ENCODE peak calls at places on chromosome 19, in nine cellular contexts. One of them, this sample, is unnamed. For H3K4me1, the result is how much of the 10 kb centered on the place peaks cover.

GRCh38 chr19:44640518-44640917 is 3.2 kb upstream of the PVR start:
- DNase-seq in H1: no peak
- DNase-seq in GM23248: peak
- DNase-seq in MM.1S: no peak
- DNase-seq in neuronal stem cell: no peak
- DNase-seq in endodermal cell: no peak
- DNase-seq in neural progenitor cell: no peak
- DNase-seq in kidney: no peak
- DNase-seq in mammary epithelial cell: peak
- DNase-seq in this sample: peak

GRCh38 chr19:17579523-17580244 is 24.2 kb downstream of the COLGALT1 start:
- DNase-seq in MM.1S: no peak
- DNase-seq in H1: peak
- DNase-seq in kidney: peak
- DNase-seq in mammary epithelial cell: peak
- DNase-seq in neural progenitor cell: peak
- DNase-seq in endodermal cell: peak
- DNase-seq in neuronal stem cell: peak
- DNase-seq in GM23248: peak
- DNase-seq in this sample: peak

GRCh38 chr19:12847159-12848139 is 9.1 kb downstream of the MAST1 start:
- DNase-seq in endodermal cell: peak
- DNase-seq in neural progenitor cell: peak
- DNase-seq in MM.1S: peak
- DNase-seq in neuronal stem cell: peak
- DNase-seq in mammary epithelial cell: peak
- DNase-seq in H1: peak
- DNase-seq in kidney: peak
- DNase-seq in GM23248: peak
- DNase-seq in this sample: peak

GRCh38 chr19:52691737-52692136 is 43.1 kb downstream of the ZNF611 start:
- DNase-seq in neural progenitor cell: no peak
- DNase-seq in MM.1S: no peak
- DNase-seq in mammary epithelial cell: no peak
- DNase-seq in endodermal cell: no peak
- DNase-seq in kidney: no peak
- DNase-seq in GM23248: no peak
- DNase-seq in neuronal stem cell: no peak
- DNase-seq in H1: no peak
- DNase-seq in this sample: no peak

GRCh38 chr19:33207903-33208302 is 13.8 kb downstream of the LRP3 start:
- DNase-seq in neuronal stem cell: no peak
- DNase-seq in GM23248: no peak
- DNase-seq in endodermal cell: no peak
- DNase-seq in neural progenitor cell: no peak
- DNase-seq in H1: no peak
- DNase-seq in MM.1S: no peak
- DNase-seq in mammary epithelial cell: no peak
- DNase-seq in kidney: peak
- DNase-seq in this sample: no peak

GRCh38 chr19:51359294-51359693 is 6.9 kb downstream of the ETFB start:
- DNase-seq in H1: no peak
- DNase-seq in kidney: no peak
- DNase-seq in GM23248: peak
- DNase-seq in endodermal cell: no peak
- DNase-seq in neuronal stem cell: no peak
- DNase-seq in neural progenitor cell: no peak
- DNase-seq in mammary epithelial cell: peak
- DNase-seq in MM.1S: no peak
- DNase-seq in this sample: peak

GRCh38 chr19:35913589-35913988 is 5.5 kb upstream of the TYROBP start:
- DNase-seq in mammary epithelial cell: peak
- DNase-seq in H1: no peak
- DNase-seq in neuronal stem cell: no peak
- DNase-seq in GM23248: peak
- DNase-seq in neural progenitor cell: no peak
- DNase-seq in MM.1S: no peak
- DNase-seq in endodermal cell: no peak
- DNase-seq in kidney: no peak
- DNase-seq in this sample: no peak

GRCh38 chr19:50349277-50350057 is 16.0 kb downstream of the NAPSA start:
- DNase-seq in mammary epithelial cell: no peak
- DNase-seq in kidney: no peak
- DNase-seq in MM.1S: peak
- DNase-seq in GM23248: no peak
- DNase-seq in neuronal stem cell: no peak
- DNase-seq in endodermal cell: no peak
- DNase-seq in H1: no peak
- DNase-seq in neural progenitor cell: no peak
- DNase-seq in this sample: no peak

GRCh38 chr19:6227156-6227940 is 52.4 kb downstream of the MLLT1 start:
- DNase-seq in neuronal stem cell: no peak
- DNase-seq in endodermal cell: no peak
- DNase-seq in mammary epithelial cell: no peak
- DNase-seq in kidney: peak
- DNase-seq in MM.1S: no peak
- DNase-seq in H1: no peak
- DNase-seq in neural progenitor cell: no peak
- DNase-seq in GM23248: no peak
- DNase-seq in this sample: no peak

GRCh38 chr19:39188960-39189359 is 7.8 kb upstream of the NCCRP1 start:
- DNase-seq in H1: no peak
- DNase-seq in neuronal stem cell: no peak
- DNase-seq in endodermal cell: no peak
- DNase-seq in kidney: no peak
- DNase-seq in MM.1S: no peak
- DNase-seq in GM23248: no peak
- DNase-seq in neural progenitor cell: no peak
- DNase-seq in mammary epithelial cell: no peak
- DNase-seq in this sample: no peak
- H3K9ac ChIP-seq in H1: no peak
- H3K9ac ChIP-seq in neuronal stem cell: no peak
- H3K9ac ChIP-seq in endodermal cell: no peak
- H3K9ac ChIP-seq in kidney: no peak
- H3K9ac ChIP-seq in MM.1S: no peak
- H3K9ac ChIP-seq in GM23248: no peak
- H3K9ac ChIP-seq in neural progenitor cell: no peak
- H3K9ac ChIP-seq in mammary epithelial cell: no peak
- H3K9ac ChIP-seq in this sample: no peak

DNA sequence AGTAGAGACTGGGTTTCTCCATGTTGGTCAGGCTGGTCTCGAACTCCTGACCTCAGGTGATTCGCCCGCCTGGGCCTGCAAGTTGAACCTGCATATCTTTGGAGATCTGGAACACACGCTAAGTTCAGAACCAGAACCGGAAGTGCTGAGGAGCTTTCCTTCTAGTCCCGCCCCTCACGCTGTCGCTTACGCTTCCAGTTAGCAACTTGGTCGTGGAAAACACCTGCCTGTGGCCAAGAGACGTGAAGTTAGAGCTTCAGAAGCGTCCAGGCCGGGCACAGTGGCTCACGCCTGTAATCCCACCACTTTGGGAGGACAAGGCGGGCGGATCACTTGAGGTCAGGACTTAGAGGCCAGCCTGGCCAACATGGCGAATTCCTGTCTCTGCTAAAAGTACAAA is 15.0 kb upstream of the ZNF57 start:
- DNase-seq in H1: no peak
- DNase-seq in endodermal cell: no peak
- DNase-seq in GM23248: no peak
- DNase-seq in kidney: no peak
- DNase-seq in neural progenitor cell: no peak
- DNase-seq in MM.1S: no peak
- DNase-seq in mammary epithelial cell: no peak
- DNase-seq in neuronal stem cell: no peak
- DNase-seq in this sample: no peak
- H3K4me1 ChIP-seq in H1: under half
- H3K4me1 ChIP-seq in endodermal cell: under half
- H3K4me1 ChIP-seq in GM23248: under half
- H3K4me1 ChIP-seq in kidney: under half
- H3K4me1 ChIP-seq in neural progenitor cell: under half
- H3K4me1 ChIP-seq in MM.1S: under half
- H3K4me1 ChIP-seq in mammary epithelial cell: under half
- H3K4me1 ChIP-seq in neuronal stem cell: under half
- H3K4me1 ChIP-seq in this sample: under half

GRCh38 chr19:7504684-7505083 is 11.2 kb upstream of the ZNF358 start:
- DNase-seq in MM.1S: no peak
- DNase-seq in kidney: no peak
- DNase-seq in endodermal cell: no peak
- DNase-seq in neural progenitor cell: no peak
- DNase-seq in neuronal stem cell: no peak
- DNase-seq in mammary epithelial cell: no peak
- DNase-seq in H1: no peak
- DNase-seq in GM23248: no peak
- DNase-seq in this sample: no peak

GRCh38 chr19:7497292-7497691 is 8.5 kb upstream of the PEX11G start:
- DNase-seq in kidney: no peak
- DNase-seq in neuronal stem cell: no peak
- DNase-seq in endodermal cell: peak
- DNase-seq in MM.1S: peak
- DNase-seq in H1: no peak
- DNase-seq in GM23248: peak
- DNase-seq in neural progenitor cell: peak
- DNase-seq in mammary epithelial cell: no peak
- DNase-seq in this sample: peak

GRCh38 chr19:7505288-7505681 is 10.6 kb upstream of the ZNF358 start:
- DNase-seq in MM.1S: peak
- DNase-seq in GM23248: no peak
- DNase-seq in endodermal cell: no peak
- DNase-seq in mammary epithelial cell: no peak
- DNase-seq in neural progenitor cell: no peak
- DNase-seq in kidney: peak
- DNase-seq in H1: no peak
- DNase-seq in neuronal stem cell: no peak
- DNase-seq in this sample: no peak

GRCh38 chr19:7502552-7502951 is 13.4 kb upstream of the ZNF358 start:
- DNase-seq in MM.1S: no peak
- DNase-seq in H1: no peak
- DNase-seq in GM23248: no peak
- DNase-seq in endodermal cell: no peak
- DNase-seq in kidney: no peak
- DNase-seq in mammary epithelial cell: no peak
- DNase-seq in neural progenitor cell: no peak
- DNase-seq in neuronal stem cell: no peak
- DNase-seq in this sample: no peak

DNA sequence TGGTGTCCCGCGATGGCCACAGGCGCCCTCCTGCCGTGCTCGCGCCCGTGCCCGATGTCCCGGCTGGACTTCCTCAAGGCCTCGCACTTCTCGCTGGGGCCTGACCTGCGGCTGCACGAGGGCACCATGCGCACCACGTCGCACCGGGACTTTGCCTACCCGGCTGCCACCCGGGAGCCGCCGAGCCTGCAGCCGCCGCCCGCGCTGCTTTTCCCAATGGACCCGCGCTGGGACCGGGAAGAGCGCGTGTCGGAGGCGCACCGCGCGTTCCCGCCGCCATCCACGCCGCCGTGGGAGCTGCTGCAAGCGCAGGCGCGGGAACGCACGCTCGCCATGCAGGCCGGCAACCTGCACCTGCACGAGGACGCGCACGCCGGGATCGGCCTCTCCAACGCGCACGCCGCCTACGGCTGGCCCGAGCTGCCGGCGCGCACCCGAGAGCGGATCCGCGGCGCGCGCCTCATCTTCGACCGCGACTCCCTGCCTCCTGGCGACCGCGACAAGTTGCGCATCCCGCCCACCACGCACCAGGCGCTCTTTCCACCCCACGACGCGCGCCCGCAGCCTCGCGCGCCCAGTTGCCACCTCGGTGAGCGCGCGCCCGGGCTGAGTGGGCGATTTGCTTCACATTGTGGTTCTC is 12.1 kb upstream of the PEX11G start:
- DNase-seq in kidney: peak
- DNase-seq in neuronal stem cell: peak
- DNase-seq in endodermal cell: peak
- DNase-seq in mammary epithelial cell: peak
- DNase-seq in GM23248: peak
- DNase-seq in MM.1S: no peak
- DNase-seq in H1: peak
- DNase-seq in neural progenitor cell: peak
- DNase-seq in this sample: peak
- H3K4me3 ChIP-seq in kidney: peak
- H3K4me3 ChIP-seq in neuronal stem cell: peak
- H3K4me3 ChIP-seq in endodermal cell: peak
- H3K4me3 ChIP-seq in mammary epithelial cell: no peak
- H3K4me3 ChIP-seq in GM23248: peak
- H3K4me3 ChIP-seq in MM.1S: no peak
- H3K4me3 ChIP-seq in H1: peak
- H3K4me3 ChIP-seq in neural progenitor cell: peak
- H3K4me3 ChIP-seq in this sample: peak

DNA sequence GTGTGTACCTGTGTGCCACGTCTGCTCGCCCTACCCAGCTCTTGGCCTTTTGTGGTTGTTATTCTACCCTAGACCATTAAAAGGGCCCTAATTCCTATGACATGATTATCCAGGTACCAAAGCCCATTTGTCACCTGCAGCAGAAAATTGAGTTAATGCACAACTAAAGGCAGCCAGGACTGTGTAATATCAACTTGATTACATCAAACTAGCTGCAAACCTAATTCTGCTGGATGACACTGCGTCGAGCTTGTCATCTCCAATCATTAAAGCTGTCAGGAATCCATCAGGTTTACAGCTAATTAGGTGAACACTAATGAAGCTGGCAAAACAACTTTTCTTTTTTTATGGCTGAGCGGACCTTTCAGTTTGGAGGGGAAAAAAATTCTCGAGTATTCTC is 3.1 kb downstream of the TSHZ3 start:
- DNase-seq in MM.1S: no peak
- DNase-seq in neural progenitor cell: no peak
- DNase-seq in kidney: no peak
- DNase-seq in endodermal cell: no peak
- DNase-seq in neuronal stem cell: no peak
- DNase-seq in GM23248: no peak
- DNase-seq in mammary epithelial cell: no peak
- DNase-seq in H1: no peak
- DNase-seq in this sample: no peak
- H3K9ac ChIP-seq in MM.1S: no peak
- H3K9ac ChIP-seq in neural progenitor cell: no peak
- H3K9ac ChIP-seq in kidney: no peak
- H3K9ac ChIP-seq in endodermal cell: no peak
- H3K9ac ChIP-seq in neuronal stem cell: no peak
- H3K9ac ChIP-seq in GM23248: no peak
- H3K9ac ChIP-seq in mammary epithelial cell: no peak
- H3K9ac ChIP-seq in H1: no peak
- H3K9ac ChIP-seq in this sample: no peak

DNA sequence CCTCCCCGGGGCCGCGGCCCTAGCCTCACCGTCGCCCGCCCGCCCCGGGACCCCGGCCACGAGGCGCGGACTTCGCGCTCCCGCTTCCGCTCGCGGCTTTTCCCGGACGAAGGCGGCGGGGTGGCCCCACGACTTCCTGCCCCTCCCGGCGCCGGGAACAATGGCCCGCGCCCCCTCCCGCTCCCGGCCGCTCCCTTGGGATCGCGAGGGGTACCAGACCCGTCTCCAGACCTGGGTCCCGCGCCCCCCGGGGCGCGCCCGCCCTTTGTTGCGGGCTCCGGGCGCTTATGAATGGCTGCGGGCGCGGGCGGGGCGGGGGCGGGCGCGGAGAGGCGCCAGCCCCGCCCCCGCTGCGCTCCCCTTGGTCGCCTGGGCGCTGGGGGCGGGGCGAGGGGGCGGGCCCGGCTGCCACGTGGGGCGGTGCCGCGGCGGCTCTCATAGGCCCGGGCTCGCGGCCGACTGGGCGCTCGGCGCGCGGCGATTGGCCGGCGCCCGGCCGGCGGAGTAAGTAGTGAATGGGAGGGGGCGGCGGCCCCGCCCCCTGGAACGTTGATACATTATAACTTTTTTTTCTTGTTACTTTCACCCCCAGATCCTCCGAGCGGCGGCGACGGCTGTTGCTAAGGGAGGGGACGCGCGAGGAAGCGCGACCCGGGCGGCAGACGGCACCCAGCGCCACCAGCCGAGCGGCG is 1.1 kb downstream of the MIDN start:
- DNase-seq in kidney: peak
- DNase-seq in MM.1S: peak
- DNase-seq in GM23248: peak
- DNase-seq in H1: peak
- DNase-seq in mammary epithelial cell: peak
- DNase-seq in neural progenitor cell: peak
- DNase-seq in neuronal stem cell: peak
- DNase-seq in endodermal cell: peak
- DNase-seq in this sample: peak
- H3K4me1 ChIP-seq in kidney: under half
- H3K4me1 ChIP-seq in MM.1S: under half
- H3K4me1 ChIP-seq in GM23248: under half
- H3K4me1 ChIP-seq in H1: under half
- H3K4me1 ChIP-seq in mammary epithelial cell: under half
- H3K4me1 ChIP-seq in neural progenitor cell: under half
- H3K4me1 ChIP-seq in neuronal stem cell: under half
- H3K4me1 ChIP-seq in endodermal cell: under half
- H3K4me1 ChIP-seq in this sample: under half

This sample was measured in adipocyte.